ENCODE peak calls at places on chromosomes 16 and 17, in eight cellular contexts. J, P, U, C, F, W, E and D are unnamed samples.

GRCh38 chr17:32483451-32484019 is 3.3 kb upstream of the CDK5R1 start:
- DNase-seq in P (no peak), J (peak; percentile 74), F (no peak), U (peak; percentile 76), E (peak; percentile 84), W (peak; percentile 23), C (no peak), D (peak; percentile 85)

GRCh38 chr17:64780096-64781012 is 118.2 kb upstream of the SMURF2 start:
- DNase-seq in P (no peak), U (no peak), C (no peak), W (no peak), F (no peak), J (no peak), E (peak; percentile 43), D (no peak)

GRCh38 chr17:74272731-74273201 is 1.3 kb upstream of the DNAI2 start:
- DNase-seq in U (peak; percentile 80), W (no peak), C (no peak), E (peak; percentile 45), P (no peak), F (no peak), J (peak; percentile 38), D (peak; percentile 64)

GRCh38 chr16:11155284-11155806 is 100.7 kb downstream of the SOCS1 start:
- DNase-seq in F (no peak), E (no peak), W (peak; percentile 34), U (peak; percentile 91), J (peak; percentile 75), C (peak; percentile 35), P (no peak), D (no peak)

GRCh38 chr17:60108712-60109111 is 30.0 kb upstream of the HEATR6 start:
- DNase-seq in C (no peak), W (no peak), E (no peak), F (no peak), U (no peak), J (no peak), P (no peak), D (no peak)

GRCh38 chr16:84514874-84515835 is 10.7 kb upstream of the MEAK7 start:
- DNase-seq in F (no peak), J (no peak), P (peak; percentile 42), C (no peak), U (no peak), W (no peak), E (peak; percentile 30), D (no peak)

GRCh38 chr16:70608516-70608915 is 37.8 kb upstream of the IL34 start:
- DNase-seq in E (no peak), F (no peak), W (peak; percentile 13), U (no peak), J (no peak), P (no peak), C (no peak), D (no peak)

GRCh38 chr16:85126731-85127662 is 14.7 kb upstream of the CIBAR2 start:
- DNase-seq in C (no peak), J (peak; percentile 92), U (peak; percentile 85), P (no peak), F (no peak), E (no peak), W (peak; percentile 67), D (no peak)

GRCh38 chr16:1131378-1131994 is 21.4 kb upstream of the CACNA1H start:
- DNase-seq in W (no peak), U (no peak), F (no peak), J (no peak), C (no peak), E (no peak), P (no peak), D (no peak)

GRCh38 chr17:19727466-19728113 is 11.2 kb upstream of the SLC47A2 start:
- DNase-seq in W (no peak), C (peak; percentile 70), F (no peak), E (peak; percentile 60), P (no peak), J (peak; percentile 95), U (peak; percentile 84), D (peak; percentile 83)

GRCh38 chr17:80761421-80761871 is 216.8 kb downstream of the RPTOR start:
- DNase-seq in F (no peak), E (no peak), W (no peak), C (no peak), J (peak; percentile 69), U (peak; percentile 71), P (no peak), D (no peak)

GRCh38 chr17:43917348-43918025 is 10.2 kb upstream of the MPP2 start:
- DNase-seq in U (peak; percentile 19), J (peak; percentile 42), E (peak; percentile 43), C (no peak), F (no peak), P (no peak), W (peak; percentile 37), D (no peak)

GRCh38 chr17:43916385-43916784 is 9.0 kb upstream of the MPP2 start:
- DNase-seq in J (no peak), E (no peak), W (no peak), U (no peak), P (no peak), C (no peak), F (no peak), D (no peak)

GRCh38 chr17:43918026-43918389 is 10.7 kb upstream of the MPP2 start:
- DNase-seq in E (no peak), W (no peak), J (no peak), P (no peak), C (no peak), U (no peak), F (no peak), D (no peak)

GRCh38 chr17:43915561-43915960 is 8.2 kb upstream of the MPP2 start:
- DNase-seq in J (no peak), F (no peak), P (no peak), C (no peak), U (peak; percentile 46), E (no peak), W (no peak), D (no peak)

DNA sequence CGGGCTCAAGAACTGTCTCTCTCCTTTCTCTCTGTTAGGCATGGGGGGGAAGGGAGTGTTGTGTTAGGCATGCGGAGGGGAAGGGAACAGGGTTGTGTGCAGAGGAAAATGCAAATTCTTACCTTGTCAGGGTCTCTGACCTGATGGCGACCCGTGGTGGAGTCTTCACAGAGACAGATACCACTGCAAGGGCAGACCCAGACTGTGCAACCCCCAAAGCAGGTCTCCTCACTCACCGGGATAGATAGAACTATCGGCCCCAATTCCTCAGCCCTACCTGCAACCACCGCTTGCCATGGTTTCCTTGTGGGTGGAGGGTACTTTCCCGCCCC is 9.6 kb upstream of the MPP2 start:
- DNase-seq in P (no peak), E (no peak), J (no peak), F (no peak), W (no peak), C (no peak), U (no peak), D (no peak)
- H3K4me3 ChIP-seq in P (peak overlapping the region; percentile 46), E (peak overlapping the region; percentile 60), J (no peak overlapping the region), F (peak overlapping the region; percentile 40), W (no peak overlapping the region), C (no peak overlapping the region), U (no peak overlapping the region), D (no peak overlapping the region)

GRCh38 chr16:54140057-54140787 is 146.4 kb downstream of the IRX3 start:
- DNase-seq in F (no peak), P (no peak), E (no peak), J (peak; percentile 10), W (no peak), U (peak; percentile 30), C (no peak), D (no peak)
- TF ChIP-seq CTCF in F (no peak), P (no peak), E (no peak), J (no peak), W (no peak), U (peak; percentile 7), C (no peak), D (no peak)

GRCh38 chr16:87952751-87953150 is 1.5 kb downstream of the BANP start:
- DNase-seq in F (no peak), J (no peak), W (no peak), E (no peak), C (no peak), U (no peak), P (no peak), D (no peak)
- H3K4me3 ChIP-seq in F (no peak overlapping the region), J (peak overlapping the region; percentile 68), W (peak overlapping the region; percentile 90), E (peak overlapping the region; percentile 83), C (no peak overlapping the region), U (peak overlapping the region; percentile 73), P (peak overlapping the region; percentile 99), D (no peak overlapping the region)

GRCh38 chr17:39699818-39700147 is at the start of gene ERBB2:
- DNase-seq in C (peak; percentile 33), E (peak; percentile 68), W (no peak), F (no peak), U (peak; percentile 75), J (peak; percentile 79), P (no peak), D (peak; percentile 85)
- TF ChIP-seq CTCF in C (no peak), E (no peak), W (no peak), F (no peak), U (no peak), J (no peak), P (no peak), D (no peak)

DNA sequence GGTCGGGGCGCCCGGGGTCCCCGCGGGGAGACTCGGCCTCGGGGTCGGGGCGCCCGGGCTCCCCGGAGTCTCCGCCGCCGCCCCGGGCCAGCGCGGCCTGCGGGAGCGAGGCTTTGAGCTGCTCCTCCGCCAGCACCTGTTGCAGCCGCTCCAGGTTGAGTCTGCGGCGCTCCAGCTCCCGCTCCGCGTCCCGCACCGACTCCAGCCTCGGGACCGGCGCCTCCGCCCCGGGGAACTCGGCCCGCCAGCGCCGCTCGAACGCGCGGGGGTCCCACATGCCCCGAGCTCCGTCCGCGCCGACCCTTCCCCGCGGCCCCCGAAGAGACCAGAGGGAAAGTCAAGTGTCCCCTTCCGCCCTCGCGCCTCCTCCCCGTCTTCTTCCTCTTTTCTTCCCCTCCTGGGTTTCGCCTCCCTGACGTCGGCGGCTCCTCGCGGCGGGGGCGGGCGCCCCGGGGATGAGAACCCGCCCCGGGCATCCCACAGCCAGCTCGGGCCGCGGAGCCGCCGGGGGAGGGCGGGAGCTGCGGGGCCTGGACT is 40.8 kb upstream of the BHLHA9 start:
- DNase-seq in P (no peak), F (peak; percentile 94), J (no peak), E (peak; percentile 73), W (peak; percentile 53), C (no peak), U (no peak), D (peak; percentile 67)
- H3K4me3 ChIP-seq in P (peak overlapping the region; percentile 77), F (peak overlapping the region; percentile 64), J (peak overlapping the region; percentile 25), E (peak overlapping the region; percentile 69), W (peak overlapping the region; percentile 15), C (peak overlapping the region; percentile 38), U (peak overlapping the region; percentile 47), D (peak overlapping the region; percentile 30)

GRCh38 chr16:6573577-6573976 is 759.1 kb upstream of the RBFOX1 start:
- DNase-seq in C (no peak), P (no peak), F (no peak), U (no peak), E (peak; percentile 14), J (no peak), W (no peak), D (no peak)
- TF ChIP-seq CTCF in C (no peak), P (no peak), F (no peak), U (no peak), E (peak; percentile 23), J (no peak), W (peak; percentile 15), D (no peak)